ENCODE peak calls at places on chromosomes 3 and 15, in eight cellular contexts. N is uterus, W is HCT116, J is stomach, C is heart left ventricle, Z is transverse colon, L is A549, B is gastrocnemius medialis. I is an unnamed sample.

GRCh38 chr3:56911363-56911762 is 109.6 kb upstream of the ARHGEF3 start:
- DNase-seq in B (no peak), Z (no peak), L (no peak), N (no peak), C (peak; percentile 49), W (no peak), J (no peak), I (no peak)

GRCh38 chr3:70853161-70853560 is 540.7 kb upstream of the MDFIC2 start:
- DNase-seq in J (no peak), L (no peak), B (no peak), C (no peak), Z (no peak), N (no peak), W (no peak), I (no peak)

GRCh38 chr15:39016706-39017105 is 452.1 kb upstream of the RASGRP1 start:
- DNase-seq in Z (no peak), J (no peak), B (no peak), L (no peak), N (no peak), W (no peak), C (no peak), I (no peak)

GRCh38 chr15:42138411-42138810 is 18.0 kb downstream of the PLA2G4F start:
- DNase-seq in B (no peak), N (no peak), Z (no peak), W (no peak), C (no peak), J (peak; percentile 10), L (no peak), I (no peak)

GRCh38 chr3:8191406-8191805 is 310.2 kb upstream of the LMCD1 start:
- DNase-seq in B (no peak), W (no peak), Z (no peak), L (no peak), C (no peak), J (no peak), N (no peak), I (no peak)

GRCh38 chr3:139136459-139137190 is 91.9 kb upstream of the PRR23C start:
- DNase-seq in L (no peak), W (no peak), Z (no peak), J (no peak), N (no peak), B (no peak), C (no peak), I (no peak)

GRCh38 chr15:100210338-100210737 is 131.4 kb downstream of the ADAMTS17 start:
- DNase-seq in C (no peak), Z (no peak), B (no peak), J (no peak), L (no peak), W (no peak), N (no peak), I (no peak)

GRCh38 chr3:141000027-141000663 is 51.0 kb upstream of the SPSB4 start:
- DNase-seq in N (peak; percentile 46), B (peak; percentile 38), C (peak; percentile 77), W (peak; percentile 54), Z (peak; percentile 28), J (peak; percentile 63), L (peak; percentile 17), I (peak; percentile 63)

GRCh38 chr3:16728762-16729745 is 123.8 kb upstream of the DAZL start:
- DNase-seq in J (no peak), W (no peak), Z (no peak), C (no peak), B (no peak), L (no peak), N (no peak), I (no peak)

GRCh38 chr15:50880651-50881114 is 27.8 kb upstream of the AP4E1 start:
- DNase-seq in B (no peak), Z (no peak), J (no peak), N (no peak), W (no peak), L (no peak), C (no peak), I (no peak)

GRCh38 chr15:68829068-68829467 is 8.4 kb upstream of the ANP32A start:
- DNase-seq in L (peak; percentile 33), W (no peak), N (no peak), B (no peak), Z (no peak), C (no peak), J (no peak), I (no peak)

GRCh38 chr15:59170295-59170881 is 36.3 kb upstream of the LDHAL6B start:
- DNase-seq in L (no peak), B (peak; percentile 37), C (no peak), W (no peak), N (peak; percentile 41), J (peak; percentile 91), Z (peak; percentile 37), I (peak; percentile 81)

GRCh38 chr3:16528581-16528993 is 15.1 kb upstream of the RFTN1 start:
- DNase-seq in B (peak; percentile 83), J (no peak), Z (no peak), W (no peak), C (peak; percentile 72), L (no peak), N (no peak), I (no peak)

GRCh38 chr3:32544894-32545293 is 25.8 kb downstream of the DYNC1LI1 start:
- DNase-seq in N (no peak), B (no peak), Z (no peak), J (no peak), L (no peak), W (no peak), C (no peak), I (no peak)

GRCh38 chr3:138923531-138923994 is 23.4 kb downstream of the FOXL2 start:
- DNase-seq in L (peak; percentile 53), J (peak; percentile 91), W (peak; percentile 82), N (peak; percentile 77), C (peak; percentile 85), B (peak; percentile 68), Z (peak; percentile 89), I (peak; percentile 76)

GRCh38 chr15:31977812-31978662 is 52.3 kb upstream of the CHRNA7 start:
- DNase-seq in L (peak; percentile 62), B (no peak), W (peak; percentile 32), J (peak; percentile 73), C (peak; percentile 50), N (peak; percentile 20), Z (peak; percentile 69), I (no peak)

GRCh38 chr3:39383913-39384664 is 919 bp downstream of the SLC25A38 start:
- DNase-seq in L (peak; percentile 98), N (peak; percentile 94), W (peak; percentile 82), J (peak; percentile 99), C (peak; percentile 97), Z (peak; percentile 98), B (peak; percentile 96), I (peak; percentile 99)

GRCh38 chr15:99068186-99068585 is 36.7 kb upstream of the SYNM start:
- DNase-seq in C (no peak), J (no peak), L (no peak), B (no peak), Z (no peak), N (peak; percentile 6), W (no peak), I (no peak)

GRCh38 chr3:9901967-9902366 is 681 bp upstream of the IL17RE start:
- DNase-seq in W (no peak), J (no peak), C (no peak), L (no peak), B (no peak), N (no peak), Z (no peak), I (no peak)

GRCh38 chr3:180421711-180422110 is 180.3 kb upstream of the TTC14 start:
- DNase-seq in J (no peak), Z (no peak), W (no peak), N (no peak), C (no peak), L (no peak), B (no peak), I (no peak)

GRCh38 chr3:71495708-71496472 is 87.6 kb downstream of the FOXP1 start:
- DNase-seq in Z (no peak), B (no peak), J (no peak), C (no peak), L (peak; percentile 60), N (peak; percentile 47), W (no peak), I (no peak)

GRCh38 chr3:38968891-38969290 is 82.9 kb downstream of the SCN11A start:
- DNase-seq in B (no peak), Z (no peak), W (no peak), N (no peak), C (peak; percentile 29), J (no peak), L (no peak), I (no peak)

GRCh38 chr3:139121513-139122220 is 77.0 kb upstream of the PRR23C start:
- DNase-seq in J (no peak), L (no peak), C (no peak), W (no peak), N (no peak), Z (peak; percentile 71), B (no peak), I (peak; percentile 58)

GRCh38 chr15:61794276-61794675 is 266.0 kb downstream of the VPS13C start:
- DNase-seq in W (no peak), L (no peak), J (no peak), C (no peak), Z (no peak), B (no peak), N (no peak), I (no peak)

GRCh38 chr3:60809857-60810256 is 441.4 kb downstream of the FHIT start:
- DNase-seq in C (no peak), W (no peak), B (no peak), J (no peak), Z (no peak), N (no peak), L (no peak), I (no peak)

GRCh38 chr15:40769310-40770146 is at the start of gene C15orf62:
- DNase-seq in B (no peak), W (no peak), L (no peak), Z (peak; percentile 66), J (peak; percentile 73), N (peak; percentile 58), C (no peak), I (no peak)
- TF ChIP-seq POLR2A in B (no peak), W (no peak), L (no peak), Z (no peak), J (no peak), N (no peak), C (no peak), I (no peak)

GRCh38 chr15:74221399-74222230 is 14.5 kb upstream of the CCDC33 start:
- DNase-seq in L (no peak), Z (no peak), C (no peak), N (no peak), J (no peak), W (no peak), B (no peak), I (no peak)
- H3K4me1 ChIP-seq in L (peaks cover 24% of the 10 kb centered on the region), Z (no peaks in the 10 kb centered on the region), C (no peaks in the 10 kb centered on the region), N (no peaks in the 10 kb centered on the region), J (peaks cover 5% of the 10 kb centered on the region), W (no peaks in the 10 kb centered on the region), B (no peaks in the 10 kb centered on the region), I (no peaks in the 10 kb centered on the region)

GRCh38 chr3:129121016-129121791 is 400 bp downstream of the RAB43 start:
- DNase-seq in L (no peak), C (peak; percentile 33), B (no peak), Z (peak; percentile 19), J (peak; percentile 27), N (no peak), W (no peak), I (no peak)
- TF ChIP-seq POLR2A in L (no peak), C (peak; percentile 30), B (no peak), Z (peak; percentile 23), J (no peak), N (no peak), W (no peak), I (peak; percentile 90)

DNA sequence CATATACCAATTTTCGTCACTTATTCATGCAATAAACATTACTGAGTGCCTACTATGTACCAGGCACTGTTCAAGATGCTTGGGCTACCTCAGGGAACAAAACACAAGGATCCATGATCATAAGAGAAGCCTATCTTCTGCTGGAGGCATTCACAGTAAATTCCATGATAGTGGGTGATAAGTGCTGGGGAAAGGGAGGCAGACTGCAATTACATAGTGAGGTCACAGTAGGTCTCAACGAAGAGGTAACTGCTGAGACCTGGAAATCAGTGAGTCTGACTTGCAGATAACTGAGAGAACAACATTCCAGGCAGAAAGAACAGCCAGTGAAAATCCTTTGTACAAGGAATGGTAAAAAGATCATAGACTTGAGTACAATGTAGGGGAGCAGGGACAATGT is 33.6 kb downstream of the RAF1 start:
- DNase-seq in L (no peak), N (no peak), C (no peak), B (no peak), Z (no peak), J (no peak), W (no peak), I (no peak)
- H3K4me1 ChIP-seq in L (peaks cover 7% of the 10 kb centered on the region), N (peaks cover 7% of the 10 kb centered on the region), C (peaks cover 53% of the 10 kb centered on the region), B (peaks cover 68% of the 10 kb centered on the region), Z (peaks cover 16% of the 10 kb centered on the region), J (peaks cover 58% of the 10 kb centered on the region), W (peaks cover 14% of the 10 kb centered on the region), I (peaks cover 41% of the 10 kb centered on the region)